ENCODE peak calls at places on chromosomes 5 and 9, in four cellular contexts. T, M, W and Q are unnamed samples.

GRCh38 chr9:135909371-135909770 is 2.0 kb upstream of the CAMSAP1 start:
- DNase-seq in T (no peak), W (no peak), M (no peak), Q (no peak)

GRCh38 chr5:55159763-55160492 is at the start of gene GPX8:
- DNase-seq in M (peak), W (no peak), T (peak), Q (peak)

GRCh38 chr5:86838078-86838477 is 220.3 kb downstream of the COX7C start:
- DNase-seq in W (no peak), M (no peak), T (no peak), Q (no peak)

GRCh38 chr5:53739111-53739510 is 178.7 kb downstream of the NDUFS4 start:
- DNase-seq in W (no peak), M (no peak), T (no peak), Q (no peak)

GRCh38 chr5:80654054-80654390 is 430 bp upstream of the MSH3 start:
- DNase-seq in T (peak), W (no peak), M (no peak), Q (no peak)

GRCh38 chr5:36878421-36879088 is 2.0 kb downstream of the NIPBL start:
- DNase-seq in W (no peak), M (no peak), T (peak), Q (peak)

GRCh38 chr9:89522261-89522978 is 24.5 kb upstream of the SEMA4D start:
- DNase-seq in W (peak), M (no peak), T (no peak), Q (no peak)

GRCh38 chr5:154501566-154501965 is 23.5 kb upstream of the HAND1 start:
- DNase-seq in W (no peak), M (no peak), T (no peak), Q (no peak)

GRCh38 chr9:128055222-128056040 is 11.7 kb downstream of the NAIF1 start:
- DNase-seq in M (no peak), T (no peak), W (no peak), Q (no peak)

GRCh38 chr9:31372796-31373587 is 1011.5 kb upstream of the ACO1 start:
- DNase-seq in T (no peak), M (no peak), W (no peak), Q (no peak)

GRCh38 chr5:44943637-44944036 is 134.9 kb downstream of the MRPS30 start:
- DNase-seq in T (no peak), M (no peak), W (no peak), Q (no peak)

GRCh38 chr9:97293207-97293721 is 14.2 kb upstream of the CCDC180 start:
- DNase-seq in M (no peak), T (peak), W (no peak), Q (no peak)

GRCh38 chr5:33091571-33092363 is 349.0 kb upstream of the TARS1 start:
- DNase-seq in T (no peak), M (no peak), W (no peak), Q (no peak)

GRCh38 chr5:61311836-61312808 is 19.9 kb upstream of the ZSWIM6 start:
- DNase-seq in W (no peak), T (no peak), M (no peak), Q (no peak)

GRCh38 chr9:76817489-76817888 is 53.3 kb downstream of the PCA3 start:
- DNase-seq in T (no peak), W (no peak), M (no peak), Q (no peak)

GRCh38 chr5:78573318-78573717 is 75.3 kb downstream of the LHFPL2 start:
- DNase-seq in M (no peak), T (no peak), W (peak), Q (no peak)

GRCh38 chr9:72635197-72635596 is 113.8 kb downstream of the TMC1 start:
- DNase-seq in W (peak), T (no peak), M (no peak), Q (no peak)

GRCh38 chr9:94082956-94083355 is 1.3 kb upstream of the PTPDC1 start:
- DNase-seq in W (no peak), T (no peak), M (no peak), Q (no peak)

GRCh38 chr9:134708672-134709038 is 67.1 kb downstream of the COL5A1 start:
- DNase-seq in T (no peak), W (no peak), M (no peak), Q (no peak)

GRCh38 chr9:1747568-1747967 is 267.6 kb upstream of the SMARCA2 start:
- DNase-seq in W (no peak), M (no peak), T (no peak), Q (no peak)

GRCh38 chr9:19102181-19102630 is 498 bp downstream of the HAUS6 start:
- DNase-seq in T (peak), M (no peak), W (no peak), Q (peak)

GRCh38 chr5:157476699-157477408 is 16.8 kb downstream of the NIPAL4 start:
- DNase-seq in W (no peak), M (peak), T (peak), Q (peak)

GRCh38 chr5:72178910-72179815 is 71.9 kb downstream of the MAP1B start:
- DNase-seq in M (peak), W (no peak), T (no peak), Q (no peak)
- TF ChIP-seq JUND in M (peak), W (no peak), T (no peak), Q (no peak)

DNA sequence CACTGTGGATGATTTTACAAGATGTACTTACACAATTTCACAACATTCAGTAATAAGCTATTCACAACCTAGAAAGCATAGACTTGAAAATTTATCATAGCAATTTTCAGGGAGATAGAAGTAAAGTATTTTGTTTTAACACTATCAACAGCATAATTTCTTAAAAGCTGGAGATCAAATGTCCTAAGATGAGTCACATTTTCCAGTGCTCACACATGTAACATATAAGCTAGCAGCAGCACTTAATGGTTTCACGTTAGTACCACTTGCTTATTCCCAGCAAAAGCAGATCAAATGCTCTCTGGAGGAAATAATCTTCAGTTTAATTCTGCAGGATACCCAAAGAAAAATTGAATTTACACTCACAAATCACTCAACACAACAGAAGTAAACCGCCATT is 6.5 kb downstream of the OR13C8 start:
- DNase-seq in M (no peak), T (no peak), W (no peak), Q (no peak)
- TF ChIP-seq JUND in M (no peak), T (no peak), W (no peak), Q (no peak)

GRCh38 chr5:151611127-151611775 is 20.1 kb upstream of the FAT2 start:
- DNase-seq in M (no peak), W (no peak), T (no peak), Q (no peak)

GRCh38 chr5:151614565-151614964 is 23.4 kb upstream of the FAT2 start:
- DNase-seq in M (no peak), W (no peak), T (no peak), Q (no peak)

GRCh38 chr5:151608522-151608921 is 17.4 kb upstream of the FAT2 start:
- DNase-seq in W (no peak), M (no peak), T (no peak), Q (no peak)

GRCh38 chr5:151615431-151615830 is 24.3 kb upstream of the FAT2 start:
- DNase-seq in T (no peak), W (no peak), M (no peak), Q (no peak)

DNA sequence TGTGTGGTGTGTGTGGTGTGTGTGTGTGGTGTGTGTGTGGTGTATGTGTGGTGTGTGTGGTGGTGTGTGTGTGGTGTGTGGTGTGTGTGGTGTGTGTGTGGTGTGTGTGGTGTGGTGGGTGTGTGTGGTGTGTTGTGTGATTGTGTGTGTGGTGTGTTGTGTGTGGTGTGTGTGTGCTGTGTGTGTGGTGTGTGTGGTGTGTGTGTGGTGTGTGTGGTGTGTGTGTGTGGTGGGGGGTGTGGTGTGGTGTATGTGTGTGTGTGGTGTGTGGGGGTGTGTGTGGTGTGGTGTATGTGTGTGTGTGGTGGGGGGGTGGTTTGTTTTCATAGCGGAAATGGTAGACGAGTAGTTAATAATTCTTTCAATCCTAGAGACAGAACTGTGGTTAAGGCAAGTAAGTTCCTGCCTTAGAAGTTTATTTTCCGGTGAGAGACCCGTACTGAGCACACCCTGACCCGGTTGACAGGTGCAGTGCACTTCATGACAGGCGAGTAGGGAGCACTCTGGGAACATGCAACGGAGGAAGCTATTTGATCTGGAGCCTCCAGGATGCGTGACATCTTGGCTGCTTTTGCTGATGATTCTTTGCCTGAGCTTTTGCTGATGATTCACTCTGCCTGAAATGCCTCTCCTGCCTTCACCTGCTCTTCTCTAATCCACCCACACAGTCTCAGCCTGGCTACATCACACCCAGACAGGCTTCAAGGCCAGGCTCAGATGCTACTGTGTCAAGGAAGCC is 21.7 kb upstream of the FAT2 start:
- DNase-seq in T (no peak), W (peak), M (peak), Q (no peak)
- TF ChIP-seq JUND in T (no peak), W (no peak), M (peak), Q (no peak)

DNA sequence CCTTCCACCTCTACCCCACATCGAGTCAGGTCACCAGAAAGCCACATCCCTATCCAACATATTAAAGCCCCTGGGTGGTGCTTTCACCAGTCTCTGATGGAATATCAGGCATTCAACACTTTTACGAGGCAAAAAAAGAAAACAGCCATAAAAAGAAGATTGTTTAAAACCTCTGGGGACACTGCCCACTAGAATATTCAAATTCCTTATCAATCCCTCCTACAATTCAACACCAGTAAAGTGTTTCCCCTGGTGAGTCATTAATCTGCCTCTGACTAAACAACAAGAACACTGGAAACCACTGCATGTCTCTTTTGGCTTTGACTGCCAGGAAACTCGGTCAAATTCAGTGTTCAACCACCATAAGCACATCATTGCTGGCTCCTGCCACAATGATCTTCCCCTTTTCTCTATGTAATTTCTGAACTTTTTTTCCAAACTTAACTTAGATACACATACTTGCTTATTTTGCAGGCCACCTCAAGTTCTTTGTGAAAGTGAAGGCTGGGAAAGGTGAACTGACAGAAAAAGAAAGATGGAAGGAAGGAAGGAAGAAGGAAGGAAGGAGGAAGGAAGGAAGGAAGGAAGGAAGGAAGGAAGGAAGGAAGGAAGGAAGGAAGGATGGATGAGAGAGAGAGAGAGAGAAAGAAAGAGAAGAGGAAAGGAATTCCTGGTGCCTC is 105.3 kb downstream of the PAX5 start:
- DNase-seq in M (no peak), T (no peak), W (peak), Q (no peak)
- TF ChIP-seq JUND in M (peak), T (no peak), W (no peak), Q (no peak)

DNA sequence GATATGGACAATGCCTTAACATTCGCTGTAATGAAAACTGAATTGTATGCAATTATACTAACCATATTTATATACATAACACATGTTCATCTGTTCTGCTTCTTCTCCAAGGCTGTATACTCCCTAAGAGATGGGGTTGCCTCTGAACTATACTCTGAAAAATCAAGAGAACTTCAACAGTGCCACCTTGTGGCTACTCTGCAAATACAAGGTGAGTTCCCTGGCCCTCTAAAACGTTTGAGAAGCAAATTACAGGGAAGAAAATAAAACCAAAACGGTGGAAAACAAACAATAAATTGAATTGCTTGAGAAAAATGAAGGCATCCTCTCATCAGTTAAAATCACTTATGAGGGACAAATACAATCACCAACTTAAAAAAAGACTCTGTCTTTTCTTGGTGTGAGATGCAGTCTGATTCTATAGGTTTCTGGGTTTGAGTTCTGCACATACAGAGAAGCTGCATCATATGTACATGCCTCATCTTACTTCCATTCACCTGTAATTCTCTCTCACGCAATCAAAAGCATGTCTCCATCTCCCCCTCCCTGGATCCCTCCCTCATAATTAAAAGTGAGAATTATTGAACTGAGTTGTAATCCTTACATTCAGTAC is 98.6 kb downstream of the FBXW11 start:
- DNase-seq in W (no peak), M (peak), T (peak), Q (peak)
- TF ChIP-seq JUND in W (no peak), M (no peak), T (no peak), Q (no peak)

GRCh38 chr9:113356686-113357292 is 7.4 kb downstream of the BSPRY start:
- DNase-seq in M (no peak), T (no peak), W (no peak), Q (no peak)

GRCh38 chr9:113363336-113363735 is 13.4 kb downstream of the HDHD3 start:
- DNase-seq in M (no peak), T (no peak), W (no peak), Q (no peak)

GRCh38 chr9:113359385-113359784 is 10.0 kb downstream of the BSPRY start:
- DNase-seq in T (no peak), M (no peak), W (no peak), Q (no peak)

GRCh38 chr9:113360242-113360842 is 11.0 kb downstream of the BSPRY start:
- DNase-seq in T (no peak), M (no peak), W (no peak), Q (no peak)

GRCh38 chr9:113361304-113362018 is 12.1 kb downstream of the BSPRY start:
- DNase-seq in T (no peak), W (no peak), M (no peak), Q (no peak)
- TF ChIP-seq JUND in T (no peak), W (no peak), M (no peak), Q (no peak)

DNA sequence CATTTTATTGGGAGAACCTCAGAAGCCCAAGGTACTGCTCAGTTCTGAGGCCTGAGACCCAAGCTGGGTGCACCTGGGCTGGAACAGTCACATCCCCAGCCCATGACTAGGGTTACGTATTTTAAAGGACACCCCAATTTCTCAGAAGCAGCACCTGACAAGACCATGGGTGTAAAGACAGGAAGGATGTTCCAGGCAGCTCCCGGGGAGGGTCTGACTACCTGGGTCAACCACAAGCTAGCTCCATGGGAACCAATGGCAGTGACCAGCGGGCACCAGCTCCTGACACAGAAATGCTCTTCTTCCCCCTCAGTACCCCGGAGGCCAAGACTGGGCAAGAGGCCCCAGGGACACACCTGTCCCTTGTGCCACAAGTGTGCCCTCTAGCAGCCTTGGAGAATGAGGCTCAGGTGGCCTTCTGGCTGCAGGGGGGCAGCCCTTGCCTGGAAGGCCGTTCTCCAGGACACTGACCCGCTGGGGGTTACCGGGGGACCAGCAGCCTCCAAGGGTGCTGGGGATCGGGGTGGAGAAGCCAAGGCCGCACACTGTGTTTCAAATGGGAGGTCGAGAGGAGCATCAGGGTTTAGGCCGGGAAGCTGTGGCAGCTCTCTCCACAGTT is 52.6 kb downstream of the IPPK start:
- DNase-seq in T (no peak), M (no peak), W (no peak), Q (no peak)
- TF ChIP-seq JUND in T (no peak), M (no peak), W (no peak), Q (no peak)

GRCh38 chr5:5967373-5967772 is 411.0 kb downstream of the MED10 start:
- DNase-seq in T (no peak), M (no peak), W (no peak), Q (no peak)
- TF ChIP-seq JUND in T (no peak), M (no peak), W (no peak), Q (no peak)